ENCODE peak calls at places on chromosomes 12 and 14, in seven cellular contexts. F is mucosa of descending colon, M is SK-N-SH, D is Peyer's patch, C is sigmoid colon, T is uterus, G is astrocyte. X is an unnamed sample. For H3K4me1 and H3K36me3, the result is how much of the 10 kb centered on the place peaks cover.

GRCh38 chr12:2893007-2893406 is 2.3 kb downstream of the TULP3 start:
- DNase-seq in T (peak), F (no peak), G (peak), D (no peak), M (no peak), C (peak), X (peak)

GRCh38 chr12:113469224-113469652 is 2.4 kb downstream of the LHX5 start:
- DNase-seq in D (no peak), C (no peak), G (no peak), M (no peak), F (no peak), T (no peak), X (no peak)

GRCh38 chr12:115438314-115438713 is 754.3 kb upstream of the TBX3 start:
- DNase-seq in G (no peak), D (no peak), F (no peak), T (no peak), M (no peak), C (no peak), X (no peak)

GRCh38 chr14:72970824-72971434 is 44.7 kb downstream of the DCAF4 start:
- DNase-seq in D (no peak), F (no peak), T (no peak), G (no peak), M (no peak), C (no peak), X (no peak)

GRCh38 chr14:23164250-23164649 is 19.2 kb downstream of the SLC7A8 start:
- DNase-seq in D (no peak), G (peak), F (no peak), C (no peak), T (no peak), M (no peak), X (no peak)

GRCh38 chr14:69985456-69985855 is 106.2 kb downstream of the SMOC1 start:
- DNase-seq in M (no peak), F (no peak), G (no peak), C (no peak), D (no peak), T (no peak), X (no peak)

GRCh38 chr12:66055837-66056319 is 74.7 kb downstream of the LLPH start:
- DNase-seq in M (no peak), C (no peak), D (no peak), F (no peak), T (no peak), G (no peak), X (no peak)

GRCh38 chr12:49789992-49790391 is 38.2 kb downstream of the NCKAP5L start:
- DNase-seq in F (no peak), D (no peak), G (no peak), C (no peak), T (no peak), M (no peak), X (no peak)

GRCh38 chr14:85675957-85676356 is 146.0 kb downstream of the FLRT2 start:
- DNase-seq in M (no peak), G (no peak), T (no peak), D (no peak), C (no peak), F (no peak), X (no peak)

GRCh38 chr12:117361905-117362304 is 479 bp upstream of the NOS1 start:
- DNase-seq in G (no peak), D (no peak), C (no peak), T (no peak), F (no peak), M (peak), X (no peak)

GRCh38 chr14:92954933-92955332 is 32.0 kb downstream of the CHGA start:
- DNase-seq in M (no peak), T (no peak), F (no peak), C (no peak), D (no peak), G (no peak), X (no peak)

GRCh38 chr12:121858662-121859572 is at the start of gene HPD:
- DNase-seq in G (peak), F (peak), M (no peak), D (no peak), T (peak), C (peak), X (peak)

GRCh38 chr12:116635487-116635886 is 76.3 kb downstream of the MAP1LC3B2 start:
- DNase-seq in D (no peak), G (no peak), M (no peak), C (no peak), T (no peak), F (no peak), X (no peak)

GRCh38 chr14:53962954-53963490 is 6.4 kb upstream of the BMP4 start:
- DNase-seq in G (no peak), M (no peak), C (no peak), T (no peak), D (no peak), F (no peak), X (no peak)
- H3K4me1 ChIP-seq in G (under half), M (under half), C (under half), T (under half), D (under half), F (under half), X (under half)

GRCh38 chr14:21209185-21209584 is 53.3 kb upstream of the OR5AU1 start:
- DNase-seq in C (no peak), F (no peak), M (no peak), T (no peak), G (no peak), D (no peak), X (no peak)
- H3K36me3 ChIP-seq in C (under half), F (under half), M (half or more), T (under half), G (half or more), D (under half), X (half or more)

GRCh38 chr12:10716277-10716676 is 6.8 kb downstream of the YBX3 start:
- DNase-seq in F (no peak), G (no peak), M (no peak), C (no peak), T (no peak), D (no peak), X (no peak)
- H3K4me1 ChIP-seq in F (under half), G (under half), M (under half), C (under half), T (under half), D (under half), X (under half)

GRCh38 chr14:95662376-95663186 is 23.6 kb upstream of the TCL1B start:
- DNase-seq in G (no peak), C (no peak), D (no peak), M (no peak), F (no peak), T (no peak), X (no peak)

GRCh38 chr14:95663226-95663797 is 22.9 kb upstream of the TCL1B start:
- DNase-seq in F (no peak), M (no peak), D (no peak), T (no peak), G (no peak), C (no peak), X (no peak)

GRCh38 chr14:95664046-95664445 is 22.2 kb upstream of the TCL1B start:
- DNase-seq in M (no peak), G (no peak), D (no peak), C (no peak), F (no peak), T (no peak), X (no peak)

GRCh38 chr14:95660550-95661515 is 25.4 kb upstream of the TCL1B start:
- DNase-seq in C (no peak), G (no peak), F (no peak), M (peak), D (no peak), T (peak), X (no peak)

GRCh38 chr14:95659986-95660385 is 26.2 kb upstream of the TCL1B start:
- DNase-seq in D (no peak), C (no peak), M (peak), F (no peak), G (no peak), T (no peak), X (no peak)
- H3K36me3 ChIP-seq in D (under half), C (under half), M (under half), F (under half), G (under half), T (under half), X (under half)

X was measured in tibial artery.